ENCODE peak calls at places on chromosomes 13 and 19, in four cellular contexts. D is DMS153, P is NCI-H1105, F is NCI-H510A treated with DMSO at 0.1 percent for 48 hours. U is an unnamed sample.

GRCh38 chr13:110570886-110571285 is 9.4 kb upstream of the RAB20 start:
- DNase-seq in D (no peak), P (no peak), F (no peak), U (no peak)

GRCh38 chr13:63425131-63425530 is 2009.5 kb upstream of the PCDH20 start:
- DNase-seq in D (no peak), P (no peak), F (no peak), U (no peak)

GRCh38 chr19:12786149-12786870 is 5.0 kb upstream of the JUNB start:
- DNase-seq in D (no peak), P (no peak), F (no peak), U (no peak)

GRCh38 chr19:34475026-34475974 is 6.3 kb upstream of the WTIP start:
- DNase-seq in D (no peak), P (no peak), F (no peak), U (no peak)

GRCh38 chr13:29402168-29402621 is 193.3 kb downstream of the SLC7A1 start:
- DNase-seq in D (peak; percentile 30), P (no peak), F (peak; percentile 27), U (no peak)

GRCh38 chr13:21529102-21529893 is 70.2 kb upstream of the ZDHHC20 start:
- DNase-seq in D (no peak), P (no peak), F (no peak), U (no peak)

GRCh38 chr19:34096020-34096915 is 76.0 kb upstream of the LSM14A start:
- DNase-seq in D (peak; percentile 12), P (peak; percentile 64), F (peak; percentile 47), U (no peak)

GRCh38 chr13:29170451-29171082 is 350.4 kb downstream of the MTUS2 start:
- DNase-seq in D (no peak), P (no peak), F (no peak), U (no peak)

GRCh38 chr19:38545596-38545995 is 72.2 kb downstream of the MAP4K1 start:
- DNase-seq in D (no peak), P (no peak), F (no peak), U (no peak)

GRCh38 chr13:43019811-43020210 is 3.6 kb upstream of the DNAJC15 start:
- DNase-seq in D (no peak), P (no peak), F (no peak), U (no peak)

GRCh38 chr19:35793381-35794165 is 18.2 kb downstream of the ARHGAP33 start:
- DNase-seq in D (no peak), P (no peak), F (no peak), U (no peak)

GRCh38 chr19:38842439-38843174 is 7.2 kb downstream of the HNRNPL start:
- DNase-seq in D (no peak), P (no peak), F (no peak), U (no peak)

GRCh38 chr13:27997904-27998522 is 9.5 kb upstream of the URAD start:
- DNase-seq in D (no peak), P (no peak), F (peak; percentile 21), U (no peak)

GRCh38 chr13:104954210-104954609 is 1581.3 kb downstream of the EFNB2 start:
- DNase-seq in D (no peak), P (no peak), F (no peak), U (no peak)

GRCh38 chr13:49560270-49561063 is 24.9 kb downstream of the RCBTB1 start:
- DNase-seq in D (no peak), P (no peak), F (no peak), U (no peak)

GRCh38 chr13:89951341-89951740 is 1396.1 kb upstream of the MIR17HG start:
- DNase-seq in D (no peak), P (no peak), F (no peak), U (no peak)

GRCh38 chr13:42926043-42926442 is 66.0 kb downstream of the EPSTI1 start:
- DNase-seq in D (no peak), P (no peak), F (no peak), U (no peak)

GRCh38 chr19:13611596-13611995 is 105.3 kb upstream of the CACNA1A start:
- DNase-seq in D (no peak), P (no peak), F (peak; percentile 44), U (no peak)

GRCh38 chr19:47447470-47448359 is 24.0 kb downstream of the SLC8A2 start:
- DNase-seq in D (peak; percentile 89), P (peak; percentile 82), F (no peak), U (no peak)

GRCh38 chr13:41452462-41452861 is 4.9 kb upstream of the RGCC start:
- DNase-seq in D (no peak), P (no peak), F (no peak), U (no peak)

GRCh38 chr19:7182489-7182888 is 111.7 kb downstream of the INSR start:
- DNase-seq in D (no peak), P (no peak), F (no peak), U (no peak)

GRCh38 chr19:54792814-54793213 is 10.6 kb upstream of the KIR2DL4 start:
- DNase-seq in D (no peak), P (no peak), F (no peak), U (no peak)

GRCh38 chr13:77620138-77620537 is 77.3 kb upstream of the SLAIN1 start:
- DNase-seq in D (no peak), P (no peak), F (no peak), U (no peak)

GRCh38 chr13:113275387-113275786 is 21.7 kb upstream of the LAMP1 start:
- DNase-seq in D (no peak), P (peak; percentile 58), F (peak; percentile 16), U (no peak)

GRCh38 chr19:38003427-38004099 is 96.6 kb downstream of the SIPA1L3 start:
- DNase-seq in D (peak; percentile 94), P (peak; percentile 85), F (peak; percentile 78), U (peak; percentile 89)

GRCh38 chr13:112346173-112346898 is 29.8 kb upstream of the SPACA7 start:
- DNase-seq in D (peak; percentile 78), P (peak; percentile 84), F (peak; percentile 66), U (peak; percentile 84)

GRCh38 chr13:26482451-26483197 is 74.9 kb upstream of the WASF3 start:
- DNase-seq in D (peak; percentile 58), P (peak; percentile 9), F (peak; percentile 26), U (peak; percentile 22)